ENCODE peak calls at places on chromosomes 2 and 18, in eight cellular contexts. S is thoracic aorta, E is AG10803, G is H1, X is RWPE2, R is pancreas, Z is fibroblast of lung, I is fibroblast of pulmonary artery. A is an unnamed sample.
A peak's percentile ranks its signal among the peaks of the same experiment; 100 is the strongest.

GRCh38 chr2:7119504-7119835 is 202.3 kb downstream of the RNF144A start:
- DNase-seq in G (no peak), S (no peak), E (no peak), I (no peak), X (no peak), Z (no peak), R (no peak), A (no peak)

GRCh38 chr18:76668546-76668945 is 153.8 kb upstream of the ZNF236 start:
- DNase-seq in S (no peak), E (no peak), X (no peak), R (no peak), G (no peak), Z (no peak), I (no peak), A (no peak)

GRCh38 chr2:30776831-30777652 is 30.2 kb downstream of the CAPN13 start:
- DNase-seq in S (no peak), Z (no peak), X (no peak), I (no peak), R (no peak), G (peak; percentile 33), E (no peak), A (no peak)

GRCh38 chr2:179991344-179991743 is 15.8 kb downstream of the CWC22 start:
- DNase-seq in I (peak; percentile 18), Z (no peak), E (peak; percentile 9), S (no peak), X (no peak), R (no peak), G (no peak), A (peak; percentile 16)

GRCh38 chr2:11932053-11932512 is 185.7 kb downstream of the LPIN1 start:
- DNase-seq in G (no peak), Z (no peak), S (no peak), E (no peak), X (no peak), I (no peak), R (no peak), A (no peak)

GRCh38 chr2:186456941-186457340 is 29.1 kb upstream of the ZC3H15 start:
- DNase-seq in R (no peak), E (peak; percentile 87), G (no peak), S (no peak), Z (peak; percentile 83), X (no peak), I (peak; percentile 50), A (no peak)

GRCh38 chr18:48824231-48824970 is 126.4 kb downstream of the SMAD7 start:
- DNase-seq in I (no peak), R (peak; percentile 13), G (peak; percentile 22), E (no peak), Z (no peak), X (peak; percentile 18), S (no peak), A (no peak)

GRCh38 chr18:57210101-57210661 is 63.3 kb downstream of the BOD1L2 start:
- DNase-seq in E (peak; percentile 72), S (no peak), Z (peak; percentile 43), I (peak; percentile 67), X (peak; percentile 77), R (peak; percentile 62), G (peak; percentile 63), A (peak; percentile 84)

GRCh38 chr2:95346738-95347671 is 49.9 kb downstream of the KCNIP3 start:
- DNase-seq in G (peak; percentile 71), Z (peak; percentile 18), X (peak; percentile 55), S (no peak), R (no peak), E (peak; percentile 25), I (peak; percentile 18), A (peak; percentile 37)
- TF ChIP-seq CTCF in G (no peak), Z (no peak), X (no peak), S (no peak), R (no peak), E (no peak), I (no peak), A (no peak)

GRCh38 chr18:45920367-45920766 is 46.8 kb downstream of the EPG5 start:
- DNase-seq in G (no peak), I (peak; percentile 86), X (peak; percentile 90), E (peak; percentile 94), S (peak; percentile 20), R (peak; percentile 85), Z (peak; percentile 70), A (peak; percentile 31)

GRCh38 chr18:45913276-45913675 is 53.9 kb downstream of the EPG5 start:
- DNase-seq in Z (no peak), R (no peak), G (no peak), E (no peak), S (no peak), I (no peak), X (no peak), A (no peak)

GRCh38 chr18:45910405-45911023 is 56.6 kb downstream of the EPG5 start:
- DNase-seq in R (peak; percentile 60), X (no peak), E (peak; percentile 34), G (peak; percentile 72), Z (peak; percentile 48), I (peak; percentile 68), S (no peak), A (peak; percentile 69)

GRCh38 chr18:45916302-45916701 is 50.8 kb downstream of the EPG5 start:
- DNase-seq in S (no peak), E (no peak), Z (no peak), G (no peak), X (no peak), I (no peak), R (no peak), A (peak; percentile 20)
- TF ChIP-seq CTCF in S (no peak), E (no peak), Z (no peak), G (peak; percentile 17), X (peak; percentile 13), I (no peak), R (no peak), A (no peak)

DNA sequence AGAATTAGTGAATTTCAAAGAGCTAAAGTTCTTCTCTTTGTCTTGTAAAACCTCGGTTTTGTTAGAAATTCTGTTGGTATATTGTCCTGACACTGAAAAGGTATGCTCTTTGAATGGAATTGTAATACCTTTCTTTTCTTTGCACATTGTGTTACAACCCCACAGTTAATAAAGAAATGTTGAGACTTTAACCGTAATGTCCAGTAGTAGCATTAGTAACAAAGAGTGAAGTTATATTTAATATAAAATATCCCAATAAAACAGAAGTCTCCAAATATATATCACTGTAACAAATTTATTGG is 69.8 kb downstream of the EHBP1 start:
- DNase-seq in R (no peak), G (no peak), Z (no peak), E (no peak), X (no peak), S (no peak), I (no peak), A (no peak)
- TF ChIP-seq CTCF in R (no peak), G (no peak), Z (no peak), E (no peak), X (peak; percentile 73), S (no peak), I (no peak), A (peak; percentile 5)

DNA sequence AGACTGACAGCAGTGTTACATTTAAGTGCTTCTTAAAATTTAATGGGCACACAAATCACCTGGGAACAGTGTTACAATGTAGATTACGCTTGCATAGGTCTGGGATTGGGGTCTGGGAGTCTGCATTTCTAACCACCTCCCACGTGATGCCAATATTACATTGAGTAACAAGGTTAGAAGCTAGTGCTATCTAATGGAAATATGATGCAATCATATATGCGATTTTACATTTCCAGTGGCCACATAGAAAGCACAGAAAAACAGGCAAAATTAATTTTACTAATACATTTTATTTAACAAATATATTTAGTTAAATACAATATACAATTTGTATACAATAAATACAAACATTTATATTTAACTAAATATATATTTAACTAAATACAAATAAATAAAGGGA is 53.7 kb downstream of the SCN7A start:
- DNase-seq in G (no peak), Z (no peak), R (no peak), X (no peak), I (no peak), E (no peak), S (no peak), A (no peak)
- TF ChIP-seq CTCF in G (no peak), Z (no peak), R (no peak), X (no peak), I (no peak), E (no peak), S (no peak), A (no peak)

DNA sequence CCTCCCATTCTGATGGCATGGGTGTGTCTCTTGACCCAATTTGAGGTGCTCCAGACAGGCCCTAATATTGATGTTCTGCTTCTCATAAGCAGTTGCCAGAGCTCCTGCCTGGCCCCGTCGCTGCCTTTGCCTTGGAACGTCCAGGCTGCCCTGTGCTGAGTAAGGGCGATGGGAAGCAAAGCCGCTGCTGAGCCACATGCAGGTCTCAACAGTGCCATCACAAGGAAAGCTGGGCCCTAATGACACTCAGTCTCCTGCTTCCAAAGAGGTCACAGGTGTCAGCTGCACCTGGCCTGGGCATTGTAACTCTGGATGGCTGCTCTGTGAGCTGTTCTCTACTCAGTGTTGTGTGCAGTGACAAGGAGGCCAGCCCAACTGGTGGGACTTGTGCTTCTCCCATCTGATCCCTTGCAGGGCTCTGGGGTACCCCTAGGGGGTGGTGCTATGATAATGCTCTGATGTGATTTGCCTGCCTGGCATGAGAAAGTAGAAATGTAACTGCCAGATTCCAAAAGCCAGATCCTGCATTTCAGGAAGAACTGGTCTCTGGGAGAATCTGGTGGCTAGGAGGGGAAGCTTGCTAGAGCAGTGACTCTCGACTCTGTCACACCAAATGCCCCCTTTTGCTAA is 8.7 kb downstream of the TTC39C start:
- DNase-seq in G (peak; percentile 62), S (no peak), I (no peak), R (no peak), E (no peak), X (no peak), Z (no peak), A (peak; percentile 49)
- TF ChIP-seq CTCF in G (peak; percentile 65), S (no peak), I (no peak), R (no peak), E (no peak), X (no peak), Z (no peak), A (peak; percentile 48)

A was measured in Calu3.